ENCODE peak calls at places on chromosomes 7 and 10, in nine cellular contexts. J is T-helper 9 cell; K is mucosa of gallbladder; X is stimulated activated CD8-positive, alpha-beta memory T cell treated with anti-CD3 and anti-CD28 coated beads, Interleukin-15, amount 100 ng/mL, for 24 hours; O is NCI-H748 treated with DMSO at 0.1 percent for 48 hours; Y is GM23338; U is A673; P is AG20443; C is adipocyte. D is an unnamed sample.
A peak's percentile ranks its signal among the peaks of the same experiment; 100 is the strongest.

GRCh38 chr7:105205592-105206211 is 183.0 kb downstream of the SRPK2 start:
- DNase-seq in O (no peak), C (no peak), U (no peak), J (no peak), X (no peak), K (no peak), P (no peak), Y (no peak), D (no peak)

GRCh38 chr7:67267914-67268313 is 271.3 kb downstream of the TYW1 start:
- DNase-seq in O (no peak), P (no peak), C (no peak), Y (no peak), X (no peak), J (no peak), U (no peak), K (no peak), D (no peak)

GRCh38 chr7:73307436-73307835 is 1.2 kb downstream of the NSUN5 start:
- DNase-seq in P (no peak), K (no peak), J (no peak), C (no peak), U (no peak), X (no peak), O (no peak), Y (no peak), D (no peak)

GRCh38 chr7:76071316-76072242 is 23.7 kb downstream of the MDH2 start:
- DNase-seq in K (peak; percentile 53), X (no peak), Y (no peak), U (peak; percentile 59), J (no peak), P (no peak), O (no peak), C (no peak), D (peak; percentile 39)

GRCh38 chr7:63117-63480 is 129.3 kb upstream of the FAM20C start:
- DNase-seq in P (no peak), X (no peak), O (no peak), K (no peak), Y (no peak), J (no peak), U (no peak), C (no peak), D (no peak)

GRCh38 chr10:101011517-101012423 is 12.2 kb downstream of the LZTS2 start:
- DNase-seq in U (no peak), P (no peak), X (no peak), Y (peak; percentile 77), K (no peak), J (no peak), O (no peak), C (peak; percentile 47), D (peak; percentile 75)

GRCh38 chr10:115941247-115941840 is 331.7 kb downstream of the GFRA1 start:
- DNase-seq in U (peak; percentile 75), K (no peak), X (no peak), O (no peak), C (no peak), P (no peak), Y (no peak), J (no peak), D (no peak)

GRCh38 chr7:28291559-28291958 is 111.0 kb upstream of the JAZF1 start:
- DNase-seq in P (no peak), U (no peak), C (no peak), O (no peak), Y (peak; percentile 96), K (no peak), X (no peak), J (no peak), D (no peak)

GRCh38 chr10:128064615-128065580 is 61.3 kb downstream of the MKI67 start:
- DNase-seq in Y (no peak), U (peak; percentile 58), K (peak; percentile 48), O (no peak), X (no peak), C (peak; percentile 42), J (peak; percentile 60), P (peak; percentile 78), D (peak; percentile 42)

GRCh38 chr7:115679976-115680375 is 350.6 kb downstream of the TFEC start:
- DNase-seq in C (peak; percentile 60), U (peak; percentile 92), P (peak; percentile 30), K (peak; percentile 16), J (no peak), X (no peak), O (no peak), Y (peak; percentile 82), D (peak; percentile 68)

GRCh38 chr10:43395571-43396060 is 13.4 kb downstream of the HNRNPF start:
- DNase-seq in P (no peak), Y (peak; percentile 39), C (peak; percentile 54), U (peak; percentile 55), K (no peak), X (no peak), J (peak; percentile 30), O (no peak), D (peak; percentile 90)

GRCh38 chr10:116767235-116767634 is 24.9 kb upstream of the HSPA12A start:
- DNase-seq in C (peak; percentile 22), P (peak; percentile 92), O (no peak), Y (peak; percentile 16), U (no peak), X (no peak), J (no peak), K (no peak), D (peak; percentile 12)

GRCh38 chr7:138916731-138917130 is 64.5 kb downstream of the KIAA1549 start:
- DNase-seq in X (no peak), O (no peak), J (no peak), C (no peak), U (no peak), P (no peak), Y (no peak), K (no peak), D (no peak)

GRCh38 chr10:58511765-58512469 is 755 bp upstream of the BICC1 start:
- DNase-seq in P (peak; percentile 47), U (peak; percentile 5), Y (peak; percentile 24), C (peak; percentile 53), O (peak; percentile 35), K (no peak), J (no peak), X (no peak), D (peak; percentile 35)

GRCh38 chr10:79096514-79096913 is 27.7 kb downstream of the ZMIZ1 start:
- DNase-seq in O (no peak), P (no peak), X (no peak), K (no peak), C (no peak), U (no peak), Y (no peak), J (no peak), D (no peak)

D was measured in NCI-H82.